ENCODE peak calls at places on chromosomes 4 and X, in six cellular contexts. K, F, A, V, H and E are unnamed samples.
A peak's percentile ranks its signal among the peaks of the same experiment; 100 is the strongest.

GRCh38 chr4:123397276-123398150 is 918 bp downstream of the SPRY1 start:
- DNase-seq in H (peak; percentile 67), A (peak; percentile 11), V (peak; percentile 22), K (peak; percentile 77), F (peak; percentile 77), E (peak; percentile 65)

GRCh38 chr4:37434469-37434868 is 189.9 kb downstream of the NWD2 start:
- DNase-seq in F (no peak), V (no peak), A (no peak), K (peak; percentile 29), H (peak; percentile 43), E (no peak)

GRCh38 chrX:97252111-97252510 is 368.4 kb downstream of the RPA4 start:
- DNase-seq in K (no peak), F (no peak), H (no peak), A (no peak), V (peak; percentile 18), E (no peak)

GRCh38 chr4:181261279-181261678 is 981.9 kb upstream of the TENM3 start:
- DNase-seq in F (no peak), H (peak; percentile 4), V (no peak), K (no peak), A (no peak), E (no peak)

GRCh38 chr4:154294951-154295350 is 196.6 kb downstream of the DCHS2 start:
- DNase-seq in H (no peak), F (no peak), K (no peak), A (no peak), V (no peak), E (no peak)

GRCh38 chr4:3045500-3045850 is 28.9 kb downstream of the HTT-AS start:
- DNase-seq in F (peak; percentile 80), K (peak; percentile 48), H (no peak), A (peak; percentile 66), V (no peak), E (peak; percentile 70)

GRCh38 chr4:57219389-57219890 is 109.3 kb upstream of the IGFBP7 start:
- DNase-seq in F (no peak), K (no peak), V (peak; percentile 30), H (no peak), A (no peak), E (no peak)

GRCh38 chr4:94304365-94304971 is 38.2 kb downstream of the HPGDS start:
- DNase-seq in A (no peak), K (peak; percentile 66), F (no peak), H (peak; percentile 48), V (peak; percentile 9), E (no peak)

GRCh38 chr4:152992027-152992426 is 55.9 kb downstream of the FHDC1 start:
- DNase-seq in A (no peak), V (no peak), K (no peak), F (no peak), H (peak; percentile 98), E (no peak)

GRCh38 chr4:156771171-156771837 is 200.3 kb downstream of the PDGFC start:
- DNase-seq in F (peak; percentile 65), H (peak; percentile 99), A (no peak), K (peak; percentile 75), V (no peak), E (no peak)

GRCh38 chr4:94559351-94559806 is 107.6 kb downstream of the PDLIM5 start:
- DNase-seq in V (no peak), F (no peak), K (no peak), A (no peak), H (peak; percentile 34), E (no peak)

GRCh38 chrX:115652221-115652620 is 91.2 kb downstream of the PLS3 start:
- DNase-seq in K (no peak), V (no peak), F (no peak), H (no peak), A (no peak), E (no peak)

GRCh38 chr4:40995850-40996249 is 218.5 kb downstream of the APBB2 start:
- DNase-seq in V (no peak), A (no peak), H (no peak), K (peak; percentile 63), F (no peak), E (no peak)

GRCh38 chr4:154471924-154472323 is 19.7 kb downstream of the DCHS2 start:
- DNase-seq in V (no peak), K (no peak), A (no peak), H (no peak), F (no peak), E (no peak)

GRCh38 chrX:153981771-153982533 is 9.4 kb downstream of the TMEM187 start:
- DNase-seq in K (no peak), H (no peak), V (no peak), F (no peak), A (peak; percentile 56), E (peak; percentile 59)

GRCh38 chrX:34404386-34405070 is 252.6 kb downstream of the TMEM47 start:
- DNase-seq in A (no peak), K (peak; percentile 74), V (no peak), H (no peak), F (no peak), E (peak; percentile 80)

GRCh38 chrX:84907324-84907946 is 96.2 kb upstream of the APOOL start:
- DNase-seq in H (peak; percentile 2), A (no peak), V (peak; percentile 8), F (no peak), K (peak; percentile 1), E (no peak)

GRCh38 chr4:129387666-129388065 is 291.7 kb downstream of the C4orf33 start:
- DNase-seq in K (no peak), V (no peak), H (no peak), F (no peak), A (no peak), E (no peak)

GRCh38 chrX:22527302-22527701 is 254.6 kb downstream of the CBLL2 start:
- DNase-seq in F (no peak), V (no peak), K (no peak), H (no peak), A (no peak), E (no peak)

GRCh38 chr4:153593166-153593565 is 90.9 kb upstream of the TLR2 start:
- DNase-seq in A (no peak), F (no peak), V (no peak), H (no peak), K (no peak), E (no peak)

GRCh38 chr4:186855111-186855510 is 131.5 kb upstream of the FAT1 start:
- DNase-seq in K (no peak), H (no peak), V (no peak), F (no peak), A (no peak), E (no peak)

GRCh38 chr4:69896530-69897116 is 34.2 kb upstream of the CSN1S1 start:
- DNase-seq in H (peak; percentile 17), V (no peak), A (no peak), K (peak; percentile 46), F (no peak), E (no peak)

GRCh38 chr4:123452585-123452984 is 56.0 kb downstream of the SPRY1 start:
- DNase-seq in V (no peak), K (peak; percentile 51), A (no peak), F (no peak), H (peak; percentile 96), E (peak; percentile 66)

GRCh38 chrX:115266300-115266699 is 23.2 kb upstream of the LUZP4 start:
- DNase-seq in V (no peak), A (no peak), K (no peak), F (no peak), H (no peak), E (no peak)

GRCh38 chr4:57168986-57169385 is 58.8 kb upstream of the IGFBP7 start:
- DNase-seq in A (no peak), V (peak; percentile 60), F (no peak), H (no peak), K (no peak), E (no peak)

GRCh38 chr4:54898941-54899340 is 226.5 kb downstream of the KDR start:
- DNase-seq in H (no peak), F (no peak), V (no peak), A (no peak), K (no peak), E (no peak)

GRCh38 chrX:39957816-39958561 is 139.8 kb downstream of the BCOR start:
- DNase-seq in K (peak; percentile 38), V (no peak), H (no peak), A (no peak), F (no peak), E (no peak)

GRCh38 chrX:53224860-53225797 is at the start of gene KDM5C:
- DNase-seq in V (peak; percentile 88), H (peak; percentile 86), F (peak; percentile 91), K (peak; percentile 94), A (peak; percentile 86), E (peak; percentile 94)

GRCh38 chrX:67787196-67787595 is 243.4 kb downstream of the AR start:
- DNase-seq in K (no peak), A (no peak), H (no peak), F (no peak), V (no peak), E (no peak)

GRCh38 chr4:143564472-143564871 is 51.0 kb downstream of the SMARCA5 start:
- DNase-seq in K (no peak), A (no peak), F (no peak), V (no peak), H (no peak), E (no peak)
- H3K4me3 ChIP-seq in K (no peak overlapping the region), A (no peak overlapping the region), F (no peak overlapping the region), V (no peak overlapping the region), H (no peak overlapping the region), E (no peak overlapping the region)

GRCh38 chr4:68271851-68272756 is 26.6 kb upstream of the TMPRSS11B start:
- DNase-seq in H (peak; percentile 66), F (no peak), A (no peak), V (no peak), K (peak; percentile 76), E (no peak)
- H3K4me3 ChIP-seq in H (peak overlapping the region; percentile 15), F (peak overlapping the region; percentile 14), A (no peak overlapping the region), V (no peak overlapping the region), K (peak overlapping the region; percentile 25), E (peak overlapping the region; percentile 9)

GRCh38 chr4:84324303-84324702 is 174.8 kb downstream of the NKX6-1 start:
- DNase-seq in K (no peak), V (no peak), A (no peak), H (no peak), F (no peak), E (no peak)
- H3K4me3 ChIP-seq in K (no peak overlapping the region), V (no peak overlapping the region), A (no peak overlapping the region), H (no peak overlapping the region), F (no peak overlapping the region), E (no peak overlapping the region)

DNA sequence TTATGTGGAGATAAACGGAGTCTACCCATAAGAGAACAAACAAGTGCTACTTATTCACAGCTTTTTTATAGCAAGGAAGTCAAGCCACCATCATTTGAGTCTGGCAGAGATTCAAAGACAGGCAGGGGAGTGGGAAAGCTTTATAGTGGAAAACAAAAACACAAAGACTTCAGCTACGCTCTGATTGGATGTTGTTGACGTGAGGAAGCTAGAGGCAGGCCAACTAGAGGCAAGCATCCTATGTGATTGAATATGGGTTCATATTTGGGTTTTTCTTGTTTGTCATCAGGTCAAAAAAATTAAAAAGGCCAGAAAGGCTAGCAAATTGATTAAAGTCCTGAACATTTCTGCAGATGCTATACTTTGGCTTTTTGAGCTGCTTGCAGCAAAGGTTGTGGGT is 709 bp upstream of the TCEAL4 start:
- DNase-seq in K (peak; percentile 47), H (no peak), F (no peak), V (no peak), A (no peak), E (no peak)
- H3K4me3 ChIP-seq in K (no peak overlapping the region), H (no peak overlapping the region), F (peak overlapping the region; percentile 72), V (no peak overlapping the region), A (no peak overlapping the region), E (no peak overlapping the region)